ENCODE peak calls at places on chromosome 3, in seven cellular contexts. One of them, this sample, is unnamed.

GRCh38 chr3:112982710-112983109 is 7.8 kb upstream of the CD200R1 start:
- DNase-seq in CD8-positive, alpha-beta memory T cell: no peak
- DNase-seq in body of pancreas: no peak
- DNase-seq in aorta: no peak
- DNase-seq in heart left ventricle: no peak
- DNase-seq in upper lobe of right lung: no peak
- DNase-seq in heart right ventricle: no peak
- DNase-seq in this sample: no peak

GRCh38 chr3:13548696-13549512 is at the start of gene FBLN2:
- DNase-seq in CD8-positive, alpha-beta memory T cell: no peak
- DNase-seq in body of pancreas: peak; percentile 17
- DNase-seq in aorta: peak; percentile 83
- DNase-seq in heart right ventricle: no peak
- DNase-seq in upper lobe of right lung: peak; percentile 72
- DNase-seq in heart left ventricle: peak; percentile 58
- DNase-seq in this sample: no peak

GRCh38 chr3:46585799-46586693 is 19.9 kb upstream of the LRRC2 start:
- DNase-seq in aorta: no peak
- DNase-seq in heart left ventricle: no peak
- DNase-seq in body of pancreas: peak; percentile 25
- DNase-seq in upper lobe of right lung: no peak
- DNase-seq in CD8-positive, alpha-beta memory T cell: no peak
- DNase-seq in heart right ventricle: no peak
- DNase-seq in this sample: no peak

GRCh38 chr3:124041553-124041952 is 49.6 kb upstream of the ROPN1 start:
- DNase-seq in heart left ventricle: no peak
- DNase-seq in heart right ventricle: no peak
- DNase-seq in CD8-positive, alpha-beta memory T cell: no peak
- DNase-seq in upper lobe of right lung: no peak
- DNase-seq in body of pancreas: no peak
- DNase-seq in aorta: no peak
- DNase-seq in this sample: no peak

GRCh38 chr3:74756586-74756985 is 142.1 kb upstream of the CNTN3 start:
- DNase-seq in body of pancreas: no peak
- DNase-seq in heart right ventricle: no peak
- DNase-seq in aorta: no peak
- DNase-seq in upper lobe of right lung: no peak
- DNase-seq in heart left ventricle: no peak
- DNase-seq in CD8-positive, alpha-beta memory T cell: no peak
- DNase-seq in this sample: no peak

GRCh38 chr3:3105246-3105645 is 4.9 kb downstream of the IL5RA start:
- DNase-seq in heart left ventricle: no peak
- DNase-seq in aorta: no peak
- DNase-seq in body of pancreas: no peak
- DNase-seq in upper lobe of right lung: no peak
- DNase-seq in CD8-positive, alpha-beta memory T cell: no peak
- DNase-seq in heart right ventricle: no peak
- DNase-seq in this sample: no peak

GRCh38 chr3:13161021-13161759 is 88.0 kb upstream of the IQSEC1 start:
- DNase-seq in aorta: peak; percentile 50
- DNase-seq in heart left ventricle: no peak
- DNase-seq in heart right ventricle: no peak
- DNase-seq in body of pancreas: no peak
- DNase-seq in CD8-positive, alpha-beta memory T cell: no peak
- DNase-seq in upper lobe of right lung: peak; percentile 13
- DNase-seq in this sample: peak; percentile 3

GRCh38 chr3:88957751-88958452 is 149.5 kb upstream of the EPHA3 start:
- DNase-seq in CD8-positive, alpha-beta memory T cell: no peak
- DNase-seq in aorta: no peak
- DNase-seq in heart right ventricle: no peak
- DNase-seq in body of pancreas: no peak
- DNase-seq in upper lobe of right lung: no peak
- DNase-seq in heart left ventricle: no peak
- DNase-seq in this sample: peak; percentile 86

GRCh38 chr3:154364849-154365248 is 40.6 kb upstream of the DHX36 start:
- DNase-seq in CD8-positive, alpha-beta memory T cell: no peak
- DNase-seq in heart right ventricle: no peak
- DNase-seq in aorta: no peak
- DNase-seq in upper lobe of right lung: no peak
- DNase-seq in heart left ventricle: no peak
- DNase-seq in body of pancreas: no peak
- DNase-seq in this sample: no peak

GRCh38 chr3:45409369-45409768 is 21.0 kb downstream of the LARS2 start:
- DNase-seq in aorta: no peak
- DNase-seq in CD8-positive, alpha-beta memory T cell: no peak
- DNase-seq in upper lobe of right lung: no peak
- DNase-seq in heart left ventricle: no peak
- DNase-seq in heart right ventricle: no peak
- DNase-seq in body of pancreas: no peak
- DNase-seq in this sample: no peak

GRCh38 chr3:51680663-51681230 is 9.7 kb downstream of the TEX264 start:
- DNase-seq in upper lobe of right lung: no peak
- DNase-seq in heart left ventricle: no peak
- DNase-seq in body of pancreas: no peak
- DNase-seq in CD8-positive, alpha-beta memory T cell: peak; percentile 36
- DNase-seq in heart right ventricle: no peak
- DNase-seq in aorta: no peak
- DNase-seq in this sample: no peak

GRCh38 chr3:143464850-143465249 is 345.3 kb downstream of the CHST2 start:
- DNase-seq in heart left ventricle: no peak
- DNase-seq in heart right ventricle: no peak
- DNase-seq in aorta: no peak
- DNase-seq in CD8-positive, alpha-beta memory T cell: no peak
- DNase-seq in upper lobe of right lung: no peak
- DNase-seq in body of pancreas: no peak
- DNase-seq in this sample: peak; percentile 29

GRCh38 chr3:12186515-12187286 is 28.0 kb upstream of the TIMP4 start:
- DNase-seq in aorta: no peak
- DNase-seq in heart left ventricle: no peak
- DNase-seq in heart right ventricle: no peak
- DNase-seq in CD8-positive, alpha-beta memory T cell: no peak
- DNase-seq in upper lobe of right lung: no peak
- DNase-seq in body of pancreas: no peak
- DNase-seq in this sample: no peak

GRCh38 chr3:191236635-191237034 is 37.6 kb downstream of the OSTN start:
- DNase-seq in body of pancreas: no peak
- DNase-seq in CD8-positive, alpha-beta memory T cell: no peak
- DNase-seq in heart left ventricle: no peak
- DNase-seq in aorta: no peak
- DNase-seq in heart right ventricle: no peak
- DNase-seq in upper lobe of right lung: no peak
- DNase-seq in this sample: no peak

GRCh38 chr3:173529062-173529711 is 131.6 kb downstream of the NLGN1 start:
- DNase-seq in CD8-positive, alpha-beta memory T cell: no peak
- DNase-seq in heart right ventricle: no peak
- DNase-seq in body of pancreas: peak; percentile 26
- DNase-seq in upper lobe of right lung: peak; percentile 55
- DNase-seq in heart left ventricle: no peak
- DNase-seq in aorta: no peak
- DNase-seq in this sample: no peak

GRCh38 chr3:14767245-14767593 is 51.5 kb upstream of the FGD5 start:
- DNase-seq in CD8-positive, alpha-beta memory T cell: no peak
- DNase-seq in body of pancreas: no peak
- DNase-seq in heart right ventricle: no peak
- DNase-seq in heart left ventricle: no peak
- DNase-seq in aorta: no peak
- DNase-seq in upper lobe of right lung: peak; percentile 39
- DNase-seq in this sample: no peak

GRCh38 chr3:110166791-110167190 is 829.4 kb upstream of the DPPA4 start:
- DNase-seq in heart left ventricle: no peak
- DNase-seq in aorta: no peak
- DNase-seq in heart right ventricle: no peak
- DNase-seq in body of pancreas: no peak
- DNase-seq in upper lobe of right lung: no peak
- DNase-seq in CD8-positive, alpha-beta memory T cell: no peak
- DNase-seq in this sample: no peak

GRCh38 chr3:65925254-65925954 is 113.3 kb downstream of the MAGI1 start:
- DNase-seq in heart right ventricle: peak; percentile 15
- DNase-seq in heart left ventricle: no peak
- DNase-seq in upper lobe of right lung: no peak
- DNase-seq in CD8-positive, alpha-beta memory T cell: no peak
- DNase-seq in aorta: no peak
- DNase-seq in body of pancreas: no peak
- DNase-seq in this sample: no peak

GRCh38 chr3:52434491-52435115 is 10.3 kb downstream of the SEMA3G start:
- DNase-seq in CD8-positive, alpha-beta memory T cell: no peak
- DNase-seq in aorta: peak; percentile 41
- DNase-seq in body of pancreas: no peak
- DNase-seq in upper lobe of right lung: peak; percentile 43
- DNase-seq in heart right ventricle: no peak
- DNase-seq in heart left ventricle: no peak
- DNase-seq in this sample: no peak

GRCh38 chr3:100899440-100900091 is 93.7 kb downstream of the ABI3BP start:
- DNase-seq in CD8-positive, alpha-beta memory T cell: no peak
- DNase-seq in body of pancreas: no peak
- DNase-seq in heart right ventricle: no peak
- DNase-seq in heart left ventricle: no peak
- DNase-seq in aorta: no peak
- DNase-seq in upper lobe of right lung: no peak
- DNase-seq in this sample: no peak

GRCh38 chr3:197297020-197297419 is 1.4 kb downstream of the DLG1 start:
- DNase-seq in upper lobe of right lung: no peak
- DNase-seq in heart right ventricle: no peak
- DNase-seq in heart left ventricle: no peak
- DNase-seq in CD8-positive, alpha-beta memory T cell: no peak
- DNase-seq in body of pancreas: no peak
- DNase-seq in aorta: no peak
- DNase-seq in this sample: no peak

GRCh38 chr3:133464573-133464972 is 64.7 kb downstream of the BFSP2 start:
- DNase-seq in upper lobe of right lung: no peak
- DNase-seq in aorta: no peak
- DNase-seq in body of pancreas: no peak
- DNase-seq in CD8-positive, alpha-beta memory T cell: no peak
- DNase-seq in heart left ventricle: no peak
- DNase-seq in heart right ventricle: no peak
- DNase-seq in this sample: peak; percentile 49

GRCh38 chr3:170790591-170790990 is 79.4 kb downstream of the RPL22L1 start:
- DNase-seq in CD8-positive, alpha-beta memory T cell: no peak
- DNase-seq in upper lobe of right lung: no peak
- DNase-seq in heart right ventricle: no peak
- DNase-seq in aorta: no peak
- DNase-seq in body of pancreas: no peak
- DNase-seq in heart left ventricle: no peak
- DNase-seq in this sample: no peak

GRCh38 chr3:42387802-42388651 is 22.4 kb downstream of the LYZL4 start:
- DNase-seq in heart right ventricle: no peak
- DNase-seq in upper lobe of right lung: no peak
- DNase-seq in CD8-positive, alpha-beta memory T cell: no peak
- DNase-seq in body of pancreas: no peak
- DNase-seq in heart left ventricle: no peak
- DNase-seq in aorta: no peak
- DNase-seq in this sample: peak; percentile 27

GRCh38 chr3:46299608-46300460 is 54.1 kb upstream of the CCR2 start:
- DNase-seq in body of pancreas: no peak
- DNase-seq in CD8-positive, alpha-beta memory T cell: no peak
- DNase-seq in heart right ventricle: no peak
- DNase-seq in upper lobe of right lung: no peak
- DNase-seq in heart left ventricle: no peak
- DNase-seq in aorta: no peak
- DNase-seq in this sample: no peak

GRCh38 chr3:50319872-50320625 is 2.5 kb downstream of the HYAL2 start:
- DNase-seq in aorta: no peak
- DNase-seq in heart left ventricle: peak; percentile 14
- DNase-seq in heart right ventricle: no peak
- DNase-seq in CD8-positive, alpha-beta memory T cell: no peak
- DNase-seq in body of pancreas: no peak
- DNase-seq in upper lobe of right lung: no peak
- DNase-seq in this sample: no peak
- H3K4me3 ChIP-seq in aorta: no peak overlapping the region
- H3K4me3 ChIP-seq in heart left ventricle: peak overlapping the region; percentile 97
- H3K4me3 ChIP-seq in heart right ventricle: peak overlapping the region; percentile 80
- H3K4me3 ChIP-seq in CD8-positive, alpha-beta memory T cell: peak overlapping the region; percentile 91
- H3K4me3 ChIP-seq in body of pancreas: no peak overlapping the region
- H3K4me3 ChIP-seq in upper lobe of right lung: peak overlapping the region; percentile 66
- H3K4me3 ChIP-seq in this sample: peak overlapping the region; percentile 78

GRCh38 chr3:71026634-71027578 is 556.6 kb downstream of the FOXP1 start:
- DNase-seq in body of pancreas: no peak
- DNase-seq in heart left ventricle: no peak
- DNase-seq in upper lobe of right lung: no peak
- DNase-seq in heart right ventricle: no peak
- DNase-seq in CD8-positive, alpha-beta memory T cell: no peak
- DNase-seq in aorta: no peak
- DNase-seq in this sample: no peak

GRCh38 chr3:71030748-71031147 is 552.8 kb downstream of the FOXP1 start:
- DNase-seq in aorta: no peak
- DNase-seq in heart right ventricle: no peak
- DNase-seq in body of pancreas: no peak
- DNase-seq in heart left ventricle: no peak
- DNase-seq in upper lobe of right lung: no peak
- DNase-seq in CD8-positive, alpha-beta memory T cell: no peak
- DNase-seq in this sample: no peak

GRCh38 chr3:71029770-71030169 is 553.8 kb downstream of the FOXP1 start:
- DNase-seq in heart left ventricle: no peak
- DNase-seq in aorta: no peak
- DNase-seq in body of pancreas: no peak
- DNase-seq in CD8-positive, alpha-beta memory T cell: no peak
- DNase-seq in heart right ventricle: no peak
- DNase-seq in upper lobe of right lung: no peak
- DNase-seq in this sample: no peak

GRCh38 chr3:71031151-71031550 is 552.4 kb downstream of the FOXP1 start:
- DNase-seq in CD8-positive, alpha-beta memory T cell: no peak
- DNase-seq in body of pancreas: no peak
- DNase-seq in heart left ventricle: no peak
- DNase-seq in aorta: no peak
- DNase-seq in upper lobe of right lung: no peak
- DNase-seq in heart right ventricle: no peak
- DNase-seq in this sample: no peak

GRCh38 chr3:71028802-71029201 is 554.7 kb downstream of the FOXP1 start:
- DNase-seq in upper lobe of right lung: no peak
- DNase-seq in heart right ventricle: no peak
- DNase-seq in body of pancreas: no peak
- DNase-seq in heart left ventricle: no peak
- DNase-seq in aorta: no peak
- DNase-seq in CD8-positive, alpha-beta memory T cell: no peak
- DNase-seq in this sample: no peak
- H3K36me3 ChIP-seq in upper lobe of right lung: peaks cover 10% of the 10 kb centered on the region
- H3K36me3 ChIP-seq in heart right ventricle: peaks cover 4% of the 10 kb centered on the region
- H3K36me3 ChIP-seq in body of pancreas: no peaks in the 10 kb centered on the region
- H3K36me3 ChIP-seq in heart left ventricle: peaks cover 14% of the 10 kb centered on the region
- H3K36me3 ChIP-seq in aorta: no peaks in the 10 kb centered on the region
- H3K36me3 ChIP-seq in CD8-positive, alpha-beta memory T cell: no peaks in the 10 kb centered on the region
- H3K36me3 ChIP-seq in this sample: peaks cover 18% of the 10 kb centered on the region

DNA sequence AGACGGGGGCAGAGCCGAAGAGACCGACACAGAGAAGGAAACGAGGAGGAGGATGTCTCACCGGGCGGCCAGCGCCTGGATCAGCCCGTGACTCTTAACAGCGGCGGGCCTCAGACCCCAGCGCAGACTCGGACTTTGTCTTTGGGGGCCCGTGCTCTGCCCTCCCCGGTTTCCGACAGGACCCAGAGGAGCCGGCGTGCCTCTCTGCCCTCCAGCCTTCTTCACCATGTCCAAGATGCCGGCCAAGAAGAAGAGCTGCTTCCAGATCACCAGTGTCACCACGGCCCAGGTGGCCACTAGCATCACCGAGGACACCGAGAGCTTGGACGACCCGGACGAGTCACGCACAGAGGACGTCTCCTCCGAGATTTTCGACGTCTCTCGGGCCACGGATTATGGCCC is 1.0 kb downstream of the TSC22D2 start:
- DNase-seq in upper lobe of right lung: no peak
- DNase-seq in CD8-positive, alpha-beta memory T cell: no peak
- DNase-seq in body of pancreas: no peak
- DNase-seq in heart left ventricle: no peak
- DNase-seq in aorta: no peak
- DNase-seq in heart right ventricle: no peak
- DNase-seq in this sample: no peak
- H3K4me3 ChIP-seq in upper lobe of right lung: peak overlapping the region; percentile 88
- H3K4me3 ChIP-seq in CD8-positive, alpha-beta memory T cell: peak overlapping the region; percentile 94
- H3K4me3 ChIP-seq in body of pancreas: peak overlapping the region; percentile 52
- H3K4me3 ChIP-seq in heart left ventricle: peak overlapping the region; percentile 89
- H3K4me3 ChIP-seq in aorta: peak overlapping the region; percentile 78
- H3K4me3 ChIP-seq in heart right ventricle: peak overlapping the region; percentile 78
- H3K4me3 ChIP-seq in this sample: peak overlapping the region; percentile 93

GRCh38 chr3:129561619-129562248 is 18.8 kb downstream of the H1-8 start:
- DNase-seq in upper lobe of right lung: no peak
- DNase-seq in body of pancreas: no peak
- DNase-seq in heart right ventricle: no peak
- DNase-seq in CD8-positive, alpha-beta memory T cell: no peak
- DNase-seq in aorta: no peak
- DNase-seq in heart left ventricle: no peak
- DNase-seq in this sample: no peak
- H3K36me3 ChIP-seq in upper lobe of right lung: peaks cover 98% of the 10 kb centered on the region
- H3K36me3 ChIP-seq in body of pancreas: no peaks in the 10 kb centered on the region
- H3K36me3 ChIP-seq in heart right ventricle: peaks cover 30% of the 10 kb centered on the region
- H3K36me3 ChIP-seq in CD8-positive, alpha-beta memory T cell: no peaks in the 10 kb centered on the region
- H3K36me3 ChIP-seq in aorta: no peaks in the 10 kb centered on the region
- H3K36me3 ChIP-seq in heart left ventricle: peaks cover 76% of the 10 kb centered on the region
- H3K36me3 ChIP-seq in this sample: peaks cover 60% of the 10 kb centered on the region

This sample was measured in brain microvascular endothelial cell.